ENCODE peak calls at places on chromosomes 13 and 19, in seven cellular contexts. E, F, B, M, L, J and W are unnamed samples.

GRCh38 chr13:30030141-30030750 is 179.8 kb upstream of the UBL3 start:
- DNase-seq in E (no peak), F (no peak), B (no peak), M (no peak), L (no peak), J (no peak), W (no peak)

GRCh38 chr19:51507209-51507608 is 5.6 kb upstream of the SIGLEC12 start:
- DNase-seq in E (no peak), F (no peak), B (no peak), M (no peak), L (no peak), J (no peak), W (no peak)

GRCh38 chr13:33999830-34000605 is 182.1 kb downstream of the RFC3 start:
- DNase-seq in E (no peak), F (no peak), B (no peak), M (no peak), L (no peak), J (no peak), W (no peak)

GRCh38 chr19:51702754-51703654 is 9.9 kb downstream of the SPACA6 start:
- DNase-seq in E (no peak), F (peak; percentile 46), B (peak; percentile 52), M (no peak), L (no peak), J (no peak), W (no peak)

GRCh38 chr19:53782698-53783097 is 41.4 kb downstream of the NLRP12 start:
- DNase-seq in E (no peak), F (no peak), B (no peak), M (no peak), L (no peak), J (no peak), W (no peak)

GRCh38 chr13:33289966-33290365 is 4.4 kb upstream of the STARD13 start:
- DNase-seq in E (no peak), F (no peak), B (no peak), M (no peak), L (peak; percentile 45), J (peak; percentile 80), W (no peak)

GRCh38 chr19:17289489-17289888 is 7.8 kb downstream of the ANKLE1 start:
- DNase-seq in E (peak; percentile 92), F (peak; percentile 72), B (no peak), M (peak; percentile 88), L (peak; percentile 96), J (peak; percentile 80), W (no peak)

GRCh38 chr13:43838909-43839308 is 40.6 kb downstream of the CCDC122 start:
- DNase-seq in E (peak; percentile 18), F (no peak), B (no peak), M (no peak), L (peak; percentile 48), J (peak; percentile 92), W (no peak)

GRCh38 chr19:13850910-13851753 is 25.8 kb upstream of the NANOS3 start:
- DNase-seq in E (peak; percentile 95), F (peak; percentile 85), B (peak; percentile 89), M (peak; percentile 92), L (peak; percentile 95), J (peak; percentile 95), W (peak; percentile 93)

GRCh38 chr13:113471844-113472243 is 18.6 kb upstream of the ADPRHL1 start:
- DNase-seq in E (no peak), F (no peak), B (no peak), M (no peak), L (no peak), J (no peak), W (no peak)

GRCh38 chr19:20397292-20397691 is 168.3 kb downstream of the ZNF737 start:
- DNase-seq in E (peak; percentile 3), F (no peak), B (no peak), M (no peak), L (no peak), J (no peak), W (no peak)

GRCh38 chr13:75482820-75483079 is 781 bp upstream of the TBC1D4 start:
- DNase-seq in E (no peak), F (no peak), B (no peak), M (no peak), L (no peak), J (no peak), W (no peak)

GRCh38 chr19:38392707-38393308 is 4.3 kb downstream of the SPRED3 start:
- DNase-seq in E (no peak), F (no peak), B (no peak), M (peak; percentile 69), L (peak; percentile 34), J (no peak), W (no peak)

GRCh38 chr19:38394488-38394887 is 6.0 kb downstream of the SPRED3 start:
- DNase-seq in E (peak; percentile 34), F (no peak), B (no peak), M (peak; percentile 25), L (no peak), J (no peak), W (no peak)

GRCh38 chr19:38399081-38399480 is 3.8 kb upstream of the FAM98C start:
- DNase-seq in E (no peak), F (no peak), B (no peak), M (no peak), L (no peak), J (no peak), W (no peak)

GRCh38 chr19:38391911-38392464 is 3.5 kb downstream of the SPRED3 start:
- DNase-seq in E (no peak), F (no peak), B (no peak), M (no peak), L (no peak), J (no peak), W (no peak)

DNA sequence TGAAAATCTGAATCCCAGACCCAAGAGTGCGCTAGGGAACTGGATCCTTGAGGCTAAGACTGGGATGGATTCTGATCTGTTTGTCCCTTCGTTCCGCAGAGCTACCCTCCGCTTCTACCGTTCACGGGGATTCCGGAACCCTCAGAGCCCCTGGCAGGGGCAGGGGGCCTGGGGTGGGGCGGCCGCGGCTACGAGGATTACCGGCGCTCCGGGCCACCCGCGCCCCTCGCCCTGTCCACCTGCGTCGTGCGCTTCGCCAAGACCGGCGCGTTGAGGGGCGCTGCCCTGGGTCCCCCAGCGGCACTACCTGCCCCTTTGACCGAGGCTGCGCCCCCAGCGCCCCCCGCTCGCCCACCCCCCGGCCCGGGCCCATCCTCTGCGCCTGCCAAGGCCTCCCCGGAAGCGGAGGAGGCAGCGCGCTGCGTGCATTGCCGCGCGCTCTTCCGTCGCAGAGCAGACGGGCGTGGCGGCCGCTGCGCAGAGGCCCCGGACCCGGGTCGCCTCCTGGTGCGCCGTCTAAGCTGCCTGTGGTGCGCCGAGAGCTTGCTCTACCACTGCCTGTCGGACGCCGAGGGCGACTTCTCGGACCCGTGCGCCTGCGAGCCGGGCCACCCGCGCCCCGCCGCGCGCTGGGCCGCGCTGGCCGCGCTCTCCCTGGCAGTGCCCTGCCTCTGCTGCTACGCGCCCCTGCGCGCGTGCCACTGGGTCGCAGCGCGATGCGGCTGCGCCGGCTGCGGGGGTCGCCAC is 7.1 kb downstream of the SPRED3 start:
- DNase-seq in E (no peak), F (no peak), B (no peak), M (no peak), L (no peak), J (no peak), W (no peak)
- H3K4me3 ChIP-seq in E (no peak overlapping the region), F (no peak overlapping the region), B (no peak overlapping the region), M (no peak overlapping the region), L (no peak overlapping the region), J (no peak overlapping the region), W (no peak overlapping the region)

GRCh38 chr19:45913874-45914830 is at the start of gene NANOS2:
- DNase-seq in E (no peak), F (no peak), B (no peak), M (no peak), L (peak; percentile 21), J (no peak), W (no peak)
- TF ChIP-seq CTCF in E (no peak), F (no peak), B (no peak), M (peak; percentile 19), L (peak; percentile 12), J (no peak), W (peak; percentile 24)

GRCh38 chr13:26495749-26496148 is 61.7 kb upstream of the WASF3 start:
- DNase-seq in E (no peak), F (no peak), B (no peak), M (no peak), L (no peak), J (no peak), W (no peak)

GRCh38 chr13:26499209-26499601 is 58.3 kb upstream of the WASF3 start:
- DNase-seq in E (no peak), F (no peak), B (no peak), M (no peak), L (no peak), J (no peak), W (no peak)

GRCh38 chr13:26500618-26501320 is 56.7 kb upstream of the WASF3 start:
- DNase-seq in E (no peak), F (no peak), B (no peak), M (no peak), L (no peak), J (no peak), W (no peak)

GRCh38 chr13:26497991-26498423 is 59.5 kb upstream of the WASF3 start:
- DNase-seq in E (peak; percentile 76), F (no peak), B (no peak), M (peak; percentile 91), L (peak; percentile 69), J (peak; percentile 96), W (no peak)

DNA sequence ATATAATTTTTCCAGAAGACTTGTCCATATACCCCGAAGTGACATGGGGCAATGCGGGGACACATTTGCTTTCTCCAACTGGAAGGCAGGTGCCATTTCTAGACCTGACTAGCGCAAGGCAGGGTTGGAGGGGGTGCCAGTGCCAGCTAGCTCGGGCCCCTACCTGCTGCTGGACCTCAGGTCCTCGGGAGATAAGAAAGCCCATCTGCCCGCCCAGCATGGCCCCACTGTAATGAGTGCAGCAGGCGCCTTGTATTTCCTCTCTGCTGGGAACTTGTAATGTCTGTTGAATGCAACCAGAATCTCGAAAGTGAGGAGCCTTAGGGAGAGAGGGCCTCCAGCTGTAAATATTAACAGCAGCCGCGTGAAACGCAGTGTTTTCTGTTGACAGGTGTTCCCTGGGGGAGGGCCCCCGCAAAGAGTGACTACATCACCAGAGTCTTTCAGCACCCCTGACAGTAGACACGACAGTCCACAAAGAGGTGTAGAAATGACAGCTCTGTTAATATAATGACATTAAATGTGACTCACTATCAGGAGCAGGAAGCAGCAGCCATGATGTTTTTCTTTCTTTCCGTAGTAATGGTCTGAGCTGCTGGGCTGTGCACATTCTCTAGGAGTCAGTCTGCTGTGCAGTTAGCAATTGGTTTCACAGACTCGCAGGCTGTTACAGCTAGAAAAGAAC is 58.8 kb upstream of the WASF3 start:
- DNase-seq in E (peak; percentile 12), F (no peak), B (no peak), M (peak; percentile 42), L (peak; percentile 12), J (no peak), W (no peak)
- H3K4me3 ChIP-seq in E (no peak overlapping the region), F (no peak overlapping the region), B (no peak overlapping the region), M (no peak overlapping the region), L (no peak overlapping the region), J (no peak overlapping the region), W (no peak overlapping the region)

GRCh38 chr19:18519962-18520847 is 1.7 kb downstream of the ELL start:
- DNase-seq in E (peak; percentile 74), F (peak; percentile 74), B (peak; percentile 71), M (peak; percentile 67), L (peak; percentile 83), J (peak; percentile 80), W (no peak)

GRCh38 chr19:18521692-18522123 is at the start of gene ELL:
- DNase-seq in E (no peak), F (no peak), B (no peak), M (no peak), L (no peak), J (no peak), W (no peak)

GRCh38 chr19:18523841-18524240 is 2.0 kb upstream of the ELL start:
- DNase-seq in E (no peak), F (no peak), B (no peak), M (no peak), L (no peak), J (no peak), W (no peak)

GRCh38 chr19:18520848-18521691 is 800 bp downstream of the ELL start:
- DNase-seq in E (no peak), F (peak; percentile 53), B (peak; percentile 41), M (no peak), L (no peak), J (no peak), W (no peak)

GRCh38 chr19:18522124-18522861 is 423 bp upstream of the ELL start:
- DNase-seq in E (peak; percentile 100), F (peak; percentile 100), B (peak; percentile 100), M (peak; percentile 100), L (peak; percentile 100), J (peak; percentile 100), W (peak; percentile 99)
- TF ChIP-seq CTCF in E (no peak), F (peak; percentile 2), B (no peak), M (peak; percentile 22), L (peak; percentile 35), J (peak; percentile 28), W (no peak)